ENCODE peak calls at places on chromosomes 4 and X, in four cellular contexts. M is breast epithelium, Q is amygdala, F is MCF 10A. N is an unnamed sample.

GRCh38 chr4:108166038-108166437 is 2.7 kb downstream of the LEF1 start:
- DNase-seq in M (no peak), Q (no peak), F (no peak), N (no peak)

GRCh38 chr4:173332963-173333657 is 1.0 kb downstream of the HMGB2 start:
- DNase-seq in M (no peak), Q (no peak), F (peak; percentile 49), N (peak; percentile 29)

GRCh38 chr4:158817562-158818370 is 48.9 kb downstream of the FNIP2 start:
- DNase-seq in M (no peak), Q (no peak), F (no peak), N (no peak)

GRCh38 chr4:83276299-83277040 is 8.1 kb downstream of the COQ2 start:
- DNase-seq in M (no peak), Q (no peak), F (no peak), N (no peak)

GRCh38 chr4:2787230-2788100 is 5.4 kb upstream of the SH3BP2 start:
- DNase-seq in M (no peak), Q (no peak), F (no peak), N (peak; percentile 55)

GRCh38 chrX:145861818-145862217 is 44.2 kb downstream of the SLITRK2 start:
- DNase-seq in M (no peak), Q (no peak), F (no peak), N (no peak)

GRCh38 chr4:105934381-105934780 is 39.1 kb downstream of the NPNT start:
- DNase-seq in M (no peak), Q (no peak), F (no peak), N (no peak)

GRCh38 chr4:144591401-144591800 is 54.6 kb upstream of the HHIP start:
- DNase-seq in M (no peak), Q (no peak), F (peak; percentile 75), N (peak; percentile 52)

GRCh38 chrX:49876750-49877149 is 2.5 kb upstream of the USP27X start:
- DNase-seq in M (no peak), Q (no peak), F (peak; percentile 54), N (no peak)

GRCh38 chr4:30068234-30068633 is 651.9 kb upstream of the PCDH7 start:
- DNase-seq in M (no peak), Q (no peak), F (no peak), N (no peak)

GRCh38 chr4:147822128-147822527 is 90.2 kb downstream of the ARHGAP10 start:
- DNase-seq in M (no peak), Q (no peak), F (peak; percentile 99), N (peak; percentile 28)

GRCh38 chr4:26854701-26855100 is 5.9 kb upstream of the STIM2 start:
- DNase-seq in M (no peak), Q (no peak), F (no peak), N (no peak)

GRCh38 chr4:141905751-141906150 is 269.4 kb downstream of the IL15 start:
- DNase-seq in M (no peak), Q (no peak), F (no peak), N (no peak)

GRCh38 chr4:150192986-150193385 is 114.7 kb downstream of the DCLK2 start:
- DNase-seq in M (no peak), Q (no peak), F (no peak), N (no peak)

GRCh38 chrX:45011131-45011530 is 138.1 kb downstream of the KDM6A start:
- DNase-seq in M (no peak), Q (no peak), F (no peak), N (no peak)

GRCh38 chr4:88522702-88523324 is 763 bp downstream of the PYURF start:
- DNase-seq in M (no peak), Q (no peak), F (peak; percentile 49), N (peak; percentile 34)

GRCh38 chr4:163866728-163867313 is 372.3 kb downstream of the TMA16 start:
- DNase-seq in M (no peak), Q (no peak), F (peak; percentile 36), N (no peak)

GRCh38 chr4:118270492-118270891 is 82.3 kb downstream of the PRSS12 start:
- DNase-seq in M (no peak), Q (no peak), F (peak; percentile 69), N (no peak)

GRCh38 chr4:101282076-101282844 is 65.1 kb downstream of the PPP3CA start:
- DNase-seq in M (no peak), Q (no peak), F (no peak), N (no peak)

GRCh38 chr4:4961936-4962335 is 57.3 kb downstream of the CYTL1 start:
- DNase-seq in M (no peak), Q (no peak), F (no peak), N (no peak)

GRCh38 chr4:13266687-13267086 is 217.5 kb downstream of the RAB28 start:
- DNase-seq in M (no peak), Q (no peak), F (no peak), N (no peak)

GRCh38 chr4:86935499-86935832 is 655 bp downstream of the AFF1 start:
- DNase-seq in M (no peak), Q (no peak), F (no peak), N (no peak)

GRCh38 chrX:148500428-148501120 is at the start of gene AFF2:
- DNase-seq in M (no peak), Q (no peak), F (peak; percentile 2), N (peak; percentile 24)

GRCh38 chr4:14184265-14184664 is 556.7 kb upstream of the BOD1L1 start:
- DNase-seq in M (no peak), Q (no peak), F (no peak), N (no peak)

GRCh38 chr4:164614999-164615398 is 138.9 kb upstream of the SMIM31 start:
- DNase-seq in M (no peak), Q (no peak), F (no peak), N (no peak)

GRCh38 chr4:153927546-153927945 is 138.7 kb upstream of the SFRP2 start:
- DNase-seq in M (no peak), Q (no peak), F (no peak), N (no peak)